ENCODE peak calls at places on chromosomes 12 and 14, in four cellular contexts. E is cardiac muscle cell, I is adrenal gland, F is colonic mucosa. M is an unnamed sample.
A peak's percentile ranks its signal among the peaks of the same experiment; 100 is the strongest.

GRCh38 chr12:78088391-78088832 is 257.7 kb downstream of the NAV3 start:
- DNase-seq in I (no peak), F (no peak), E (peak; percentile 30), M (no peak)

GRCh38 chr12:120117961-120118709 is 1.6 kb upstream of the RAB35 start:
- DNase-seq in I (peak; percentile 43), E (peak; percentile 24), F (no peak), M (no peak)

GRCh38 chr14:102215071-102215470 is 75.4 kb downstream of the WDR20 start:
- DNase-seq in F (no peak), I (peak; percentile 58), E (peak; percentile 78), M (no peak)

GRCh38 chr14:100772607-100773165 is 46.0 kb downstream of the DLK1 start:
- DNase-seq in F (no peak), I (no peak), E (no peak), M (no peak)

GRCh38 chr12:105253882-105254513 is 18.0 kb upstream of the APPL2 start:
- DNase-seq in I (peak; percentile 59), F (no peak), E (peak; percentile 59), M (no peak)

GRCh38 chr12:109947511-109947910 is 47.4 kb downstream of the TCHP start:
- DNase-seq in I (no peak), E (peak; percentile 65), F (no peak), M (no peak)

GRCh38 chr12:7116196-7116595 is 7.2 kb upstream of the C1RL start:
- DNase-seq in E (no peak), I (no peak), F (no peak), M (no peak)

GRCh38 chr14:95496690-95497241 is 19.7 kb downstream of the SYNE3 start:
- DNase-seq in F (peak; percentile 43), I (no peak), E (peak; percentile 72), M (no peak)

GRCh38 chr12:108338915-108339657 is at the start of gene CMKLR1:
- DNase-seq in E (peak; percentile 13), I (peak; percentile 40), F (peak; percentile 22), M (no peak)

GRCh38 chr12:67884596-67884995 is 104.7 kb upstream of the IFNG-AS1 start:
- DNase-seq in E (no peak), I (no peak), F (no peak), M (no peak)

GRCh38 chr14:90624732-90625444 is 191.3 kb downstream of the TTC7B start:
- DNase-seq in I (peak; percentile 46), F (no peak), E (no peak), M (no peak)

GRCh38 chr12:94555687-94556086 is 94.7 kb downstream of the TMCC3 start:
- DNase-seq in I (no peak), F (no peak), E (no peak), M (no peak)
- H3K27ac ChIP-seq in I (no peak overlapping the region), F (no peak overlapping the region), E (no peak overlapping the region), M (no peak overlapping the region)

GRCh38 chr12:34333337-34333736 is 311.0 kb downstream of the ALG10 start:
- DNase-seq in E (no peak), I (no peak), F (no peak), M (no peak)

GRCh38 chr12:34327671-34328070 is 305.4 kb downstream of the ALG10 start:
- DNase-seq in I (no peak), F (no peak), E (no peak), M (no peak)
- H3K9me3 ChIP-seq in I (no peaks in the 10 kb centered on the region), F (no peaks in the 10 kb centered on the region), E (no peaks in the 10 kb centered on the region), M (no peaks in the 10 kb centered on the region)

GRCh38 chr12:64323476-64324225 is 66.9 kb downstream of the C12orf56 start:
- DNase-seq in F (no peak), E (no peak), I (no peak), M (no peak)

GRCh38 chr12:64320611-64321010 is 69.9 kb downstream of the C12orf56 start:
- DNase-seq in E (peak; percentile 2), F (no peak), I (no peak), M (no peak)

GRCh38 chr12:64323006-64323405 is 67.6 kb downstream of the C12orf56 start:
- DNase-seq in F (no peak), E (no peak), I (no peak), M (no peak)

GRCh38 chr12:64318605-64319004 is 72.0 kb downstream of the C12orf56 start:
- DNase-seq in E (peak; percentile 76), I (no peak), F (no peak), M (no peak)
- TF ChIP-seq CTCF in E (peak; percentile 32), I (no peak), F (no peak), M (no peak)

GRCh38 chr14:52790011-52790755 is 1.2 kb downstream of the GNPNAT1 start:
- DNase-seq in F (peak; percentile 40), I (no peak), E (no peak), M (no peak)

GRCh38 chr14:52791204-52792096 is at the start of gene GNPNAT1:
- DNase-seq in I (peak; percentile 91), F (peak; percentile 87), E (peak; percentile 96), M (peak; percentile 89)

GRCh38 chr14:52790756-52791203 is 627 bp downstream of the GNPNAT1 start:
- DNase-seq in E (no peak), F (no peak), I (no peak), M (no peak)

GRCh38 chr14:52792097-52792415 is 649 bp upstream of the GNPNAT1 start:
- DNase-seq in E (no peak), F (no peak), I (no peak), M (no peak)

DNA sequence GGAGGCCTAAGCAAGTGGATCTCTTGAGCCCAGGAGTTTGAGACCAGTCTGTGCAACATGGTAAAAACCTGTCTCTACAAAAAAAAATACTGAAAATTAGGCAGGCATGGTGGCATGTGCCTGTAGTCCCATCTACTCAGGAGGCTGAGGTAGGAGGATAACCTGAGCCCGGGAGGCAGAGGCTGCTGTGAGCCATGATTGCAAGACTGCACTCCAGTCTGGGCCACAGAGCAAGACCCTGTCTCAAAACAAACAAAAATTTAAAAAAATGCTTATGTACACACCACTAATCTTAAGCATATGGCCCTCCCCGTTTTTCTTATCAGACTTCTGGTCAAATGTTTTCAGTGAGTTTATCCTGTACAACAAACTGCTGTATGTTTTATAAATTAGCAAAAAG is 1.7 kb upstream of the GNPNAT1 start:
- DNase-seq in I (no peak), F (no peak), E (no peak), M (no peak)
- H3K27ac ChIP-seq in I (no peak overlapping the region), F (no peak overlapping the region), E (no peak overlapping the region), M (no peak overlapping the region)

DNA sequence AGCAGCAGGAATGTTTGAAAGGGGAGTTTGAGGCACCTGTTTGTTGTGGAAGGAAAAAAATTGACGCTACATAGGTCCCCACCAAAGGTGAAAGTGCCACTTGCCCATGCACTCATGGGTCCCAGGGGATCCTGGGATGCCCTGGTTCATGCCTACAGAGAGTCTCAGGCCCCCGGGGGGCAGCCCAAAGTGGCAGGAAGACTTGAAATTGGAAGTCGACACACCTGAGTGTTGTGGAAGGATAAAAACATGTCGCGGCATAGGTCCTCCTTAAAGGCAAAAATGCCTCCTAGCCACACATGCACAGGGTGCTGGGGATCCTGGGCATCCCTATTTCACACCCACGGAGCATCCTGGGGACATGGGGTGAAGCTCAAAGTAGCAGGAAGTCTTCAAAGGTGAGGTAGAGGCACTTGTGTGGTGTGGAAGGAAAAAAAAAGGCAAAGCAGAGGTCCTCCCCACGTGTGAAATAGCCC is 576.1 kb downstream of the ALG10 start:
- DNase-seq in I (no peak), F (no peak), E (no peak), M (no peak)
- H3K9me3 ChIP-seq in I (peaks cover 23% of the 10 kb centered on the region), F (no peaks in the 10 kb centered on the region), E (no peaks in the 10 kb centered on the region), M (no peaks in the 10 kb centered on the region)

DNA sequence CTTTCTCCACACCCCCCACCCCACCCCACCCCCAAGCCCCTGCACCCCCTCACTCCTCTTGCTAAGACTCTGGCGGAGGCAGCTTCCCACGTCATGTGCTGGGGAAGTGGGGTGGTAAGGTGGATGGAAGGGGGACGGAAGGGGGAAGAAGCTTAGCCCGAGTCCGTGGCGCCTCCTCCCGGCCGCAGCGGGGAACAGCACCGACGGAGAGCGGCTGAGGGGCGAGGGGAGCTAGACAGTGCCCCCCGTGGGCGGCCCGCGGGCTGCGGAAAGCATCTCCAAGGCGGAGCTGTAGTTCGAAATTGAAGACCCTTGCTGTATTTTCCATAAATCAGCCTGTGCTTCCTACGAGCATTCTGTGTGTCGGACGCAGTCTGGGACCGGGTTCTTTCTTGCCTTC is 608 bp upstream of the GRIN2B start:
- DNase-seq in I (no peak), E (no peak), F (no peak), M (no peak)
- TF ChIP-seq CTCF in I (no peak), E (peak; percentile 9), F (no peak), M (no peak)

GRCh38 chr14:75861161-75861621 is 120.6 kb downstream of the TGFB3 start:
- DNase-seq in E (peak; percentile 87), F (no peak), I (no peak), M (no peak)
- H3K27ac ChIP-seq in E (peak overlapping the region; percentile 82), F (no peak overlapping the region), I (no peak overlapping the region), M (no peak overlapping the region)

GRCh38 chr12:73187765-73188164 is 915.6 kb downstream of the TRHDE start:
- DNase-seq in F (no peak), I (no peak), E (no peak), M (no peak)
- H3K9me3 ChIP-seq in F (no peaks in the 10 kb centered on the region), I (peaks cover 7% of the 10 kb centered on the region), E (no peaks in the 10 kb centered on the region), M (no peaks in the 10 kb centered on the region)

DNA sequence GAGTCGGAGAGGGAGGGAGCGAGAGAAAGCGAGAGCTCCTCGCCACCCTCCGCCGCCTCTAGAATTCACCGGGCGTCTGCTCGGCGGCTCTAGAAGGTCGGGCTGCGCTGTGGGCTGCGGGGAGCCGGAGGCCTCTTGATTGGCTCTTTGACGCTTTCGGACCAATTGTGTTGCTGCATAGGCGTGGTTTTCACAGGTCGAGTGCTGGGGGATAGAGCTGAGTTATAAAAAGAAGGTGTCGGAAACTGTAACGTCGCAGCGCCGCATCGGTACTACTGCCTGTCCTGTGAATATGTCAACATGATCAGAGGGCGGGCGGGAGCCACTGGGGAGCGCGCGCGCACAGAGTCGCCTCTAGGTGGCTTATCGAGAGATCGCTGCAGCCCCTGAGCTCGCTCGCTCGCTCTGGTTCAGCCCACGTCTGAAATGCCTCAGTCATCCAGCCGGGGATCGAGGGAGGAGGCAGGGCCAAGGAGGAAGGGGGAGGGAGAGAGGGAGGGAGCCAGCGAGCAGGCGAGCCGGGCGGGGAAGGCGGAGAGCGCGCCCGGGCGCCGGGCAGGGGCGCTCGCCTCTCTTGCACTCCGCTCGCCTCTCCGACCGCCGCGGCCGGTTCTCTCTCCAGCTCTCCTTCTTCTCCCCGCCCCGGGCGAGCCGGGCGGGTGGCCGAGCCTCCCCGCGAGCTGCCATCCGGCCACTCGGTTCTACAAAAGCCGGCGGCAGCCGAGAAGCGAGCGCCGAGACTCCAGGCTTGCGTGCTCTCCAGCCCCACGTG is at the start of gene TBX3:
- DNase-seq in I (peak; percentile 97), F (peak; percentile 93), E (peak; percentile 99), M (peak; percentile 88)
- TF ChIP-seq CTCF in I (peak; percentile 80), F (peak; percentile 36), E (peak; percentile 49), M (peak; percentile 54)

GRCh38 chr12:101619868-101620761 is 25.3 kb downstream of the MYBPC1 start:
- DNase-seq in E (no peak), F (peak; percentile 66), I (no peak), M (no peak)

GRCh38 chr12:101616027-101616494 is 21.3 kb downstream of the MYBPC1 start:
- DNase-seq in F (peak; percentile 49), I (no peak), E (peak; percentile 52), M (no peak)

GRCh38 chr12:101619026-101619827 is 24.5 kb downstream of the MYBPC1 start:
- DNase-seq in F (no peak), E (no peak), I (no peak), M (no peak)

DNA sequence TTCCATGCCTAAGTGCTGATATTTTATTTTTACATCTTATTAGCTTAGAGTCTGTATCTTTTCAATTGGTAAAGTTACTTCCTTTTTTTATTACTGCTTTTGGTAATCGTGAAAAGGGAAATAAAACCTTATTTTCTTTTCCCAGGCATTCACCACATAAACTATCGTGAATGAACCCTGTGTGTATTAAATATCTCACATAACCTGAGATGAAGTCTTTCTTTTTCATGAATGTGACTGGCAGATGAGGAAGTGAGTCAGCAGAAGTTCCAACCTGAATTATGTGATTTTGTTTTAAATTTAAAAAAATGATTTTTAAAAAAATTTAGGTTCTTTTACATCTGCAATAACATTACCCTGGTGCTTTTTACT is 26.0 kb downstream of the MYBPC1 start:
- DNase-seq in E (no peak), I (no peak), F (no peak), M (no peak)
- H3K27ac ChIP-seq in E (no peak overlapping the region), I (no peak overlapping the region), F (peak overlapping the region; percentile 64), M (no peak overlapping the region)